ENCODE peak calls at places on chromosomes 7 and 10, in eight cellular contexts. W is fibroblast of lung, V is K562, P is HepG2, B is GM23338, F is neural progenitor cell, C is astrocyte, Y is endothelial cell of umbilical vein. N is an unnamed sample.

GRCh38 chr10:33132626-33133025 is 174.6 kb upstream of the ITGB1 start:
- DNase-seq in Y (no peak), B (peak), V (no peak), W (no peak), P (no peak), F (no peak), C (no peak), N (no peak)

GRCh38 chr7:120521761-120522737 is 249.1 kb downstream of the KCND2 start:
- DNase-seq in W (no peak), F (peak), V (no peak), P (no peak), Y (no peak), B (peak), C (no peak), N (no peak)

GRCh38 chr7:117872565-117873055 is 631 bp downstream of the CTTNBP2 start:
- DNase-seq in V (no peak), F (peak), W (peak), B (peak), P (no peak), Y (peak), C (no peak), N (peak)

GRCh38 chr7:73901231-73901822 is 40.4 kb downstream of the TMEM270 start:
- DNase-seq in W (no peak), V (no peak), B (no peak), P (no peak), F (no peak), C (no peak), Y (no peak), N (no peak)

GRCh38 chr7:16792299-16792698 is 12.5 kb downstream of the AGR2 start:
- DNase-seq in F (no peak), V (no peak), Y (no peak), C (no peak), P (no peak), B (no peak), W (no peak), N (no peak)

GRCh38 chr7:23530355-23530754 is 1.4 kb downstream of the TRA2A start:
- DNase-seq in V (no peak), F (peak), W (peak), B (peak), Y (peak), P (peak), C (peak), N (peak)

GRCh38 chr7:116249969-116250553 is 39.7 kb downstream of the TES start:
- DNase-seq in B (peak), P (peak), V (peak), Y (peak), F (peak), C (peak), W (peak), N (peak)

GRCh38 chr10:70559861-70560260 is 42.7 kb downstream of the PRF1 start:
- DNase-seq in F (no peak), V (no peak), P (no peak), B (no peak), W (no peak), C (no peak), Y (no peak), N (no peak)

GRCh38 chr10:66813122-66813521 is 112.7 kb upstream of the LRRTM3 start:
- DNase-seq in W (no peak), B (no peak), C (no peak), F (no peak), Y (no peak), P (no peak), V (no peak), N (no peak)

GRCh38 chr10:123519861-123520260 is 146.3 kb upstream of the GPR26 start:
- DNase-seq in C (no peak), B (no peak), Y (no peak), P (no peak), W (no peak), F (no peak), V (no peak), N (no peak)

GRCh38 chr7:1569833-1570632 is at the start of gene PSMG3:
- DNase-seq in W (peak), Y (peak), F (peak), B (peak), V (peak), C (peak), P (peak), N (peak)

GRCh38 chr10:129417882-129418281 is 49.2 kb upstream of the MGMT start:
- DNase-seq in B (no peak), P (no peak), V (no peak), Y (peak), F (no peak), C (no peak), W (no peak), N (no peak)

GRCh38 chr10:97810476-97810875 is 38.7 kb upstream of the SFRP5 start:
- DNase-seq in P (peak), B (no peak), C (peak), Y (no peak), W (peak), V (peak), F (no peak), N (no peak)

GRCh38 chr7:81902536-81902935 is 132.7 kb upstream of the HGF start:
- DNase-seq in P (no peak), C (no peak), V (no peak), Y (no peak), B (no peak), W (no peak), F (no peak), N (no peak)

GRCh38 chr10:5292196-5292735 is 72.5 kb upstream of the UCN3 start:
- DNase-seq in P (no peak), B (no peak), F (no peak), V (no peak), C (no peak), W (no peak), Y (no peak), N (no peak)

GRCh38 chr7:55441668-55442305 is 76.7 kb downstream of the LANCL2 start:
- DNase-seq in P (no peak), W (peak), C (peak), V (no peak), Y (no peak), B (no peak), F (no peak), N (no peak)

GRCh38 chr7:71535616-71536015 is 403.7 kb downstream of the GALNT17 start:
- DNase-seq in F (no peak), B (no peak), W (no peak), C (no peak), P (no peak), Y (no peak), V (no peak), N (no peak)

GRCh38 chr7:46705416-46706255 is 784.6 kb upstream of the IGFBP3 start:
- DNase-seq in P (no peak), W (peak), Y (no peak), F (no peak), B (no peak), C (peak), V (no peak), N (no peak)

GRCh38 chr7:102228935-102229334 is 57.7 kb upstream of the SH2B2 start:
- DNase-seq in C (no peak), B (no peak), V (no peak), Y (no peak), P (no peak), F (no peak), W (no peak), N (no peak)

GRCh38 chr7:10122573-10123100 is 851.0 kb upstream of the PHF14 start:
- DNase-seq in P (no peak), V (no peak), Y (peak), F (peak), B (peak), C (no peak), W (peak), N (peak)

GRCh38 chr10:13001041-13001886 is at the start of gene CCDC3:
- DNase-seq in P (no peak), V (peak), Y (no peak), W (peak), B (peak), F (peak), C (no peak), N (peak)

GRCh38 chr7:29915481-29916215 is 74.0 kb downstream of the SCRN1 start:
- DNase-seq in P (no peak), V (no peak), W (peak), F (no peak), C (peak), B (no peak), Y (peak), N (no peak)

GRCh38 chr7:28020302-28020940 is 160.2 kb downstream of the JAZF1 start:
- DNase-seq in Y (peak), V (peak), B (peak), P (peak), C (peak), W (peak), F (peak), N (peak)

GRCh38 chr7:117530390-117530789 is 50.6 kb downstream of the CFTR start:
- DNase-seq in W (no peak), F (no peak), Y (no peak), B (no peak), P (no peak), C (no peak), V (no peak), N (no peak)

GRCh38 chr7:139918488-139918887 is 89.4 kb downstream of the TBXAS1 start:
- DNase-seq in W (no peak), F (no peak), Y (no peak), P (no peak), V (peak), C (no peak), B (no peak), N (no peak)

GRCh38 chr10:96719850-96720421 is 378 bp downstream of the PIK3AP1 start:
- DNase-seq in B (peak), F (peak), C (no peak), V (peak), P (peak), W (peak), Y (no peak), N (peak)

DNA sequence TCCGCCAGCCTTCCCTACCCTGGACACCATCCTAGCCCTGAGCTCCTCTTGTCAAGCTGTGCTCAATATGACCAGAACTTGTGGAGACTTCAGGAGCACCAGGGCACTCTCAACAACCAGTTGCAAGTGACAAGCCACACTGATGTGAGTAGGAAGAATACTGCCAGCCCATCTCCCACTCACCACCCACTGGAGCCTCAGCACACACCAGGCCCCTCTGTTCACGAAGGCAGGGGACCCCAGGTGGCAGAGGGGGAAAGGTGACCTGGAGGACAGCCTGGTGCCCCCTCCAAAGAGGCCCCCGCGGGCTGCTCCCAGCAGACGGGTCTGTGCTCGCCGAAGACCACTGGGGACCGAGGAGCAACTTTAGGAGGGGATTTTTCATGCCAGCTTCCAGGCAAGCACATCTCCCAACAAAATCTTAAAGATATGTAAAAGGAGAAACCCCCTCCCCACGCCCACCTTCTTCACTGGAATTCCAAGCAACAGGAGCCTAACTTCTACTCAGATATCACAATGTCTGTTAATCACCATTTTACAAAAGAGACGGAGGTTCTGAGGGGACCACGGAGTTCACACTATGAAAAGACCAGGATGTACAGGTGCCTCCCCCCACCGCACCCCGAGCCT is 1.0 kb downstream of the MMD2 start:
- DNase-seq in C (no peak), P (no peak), V (no peak), Y (no peak), F (no peak), B (no peak), W (no peak), N (no peak)
- TF ChIP-seq EZH2 in C (no peak), P (no peak), V (no peak), Y (no peak), F (no peak), B (no peak), W (no peak), N (no peak)

GRCh38 chr7:133353775-133354174 is 100.9 kb downstream of the EXOC4 start:
- DNase-seq in W (no peak), V (no peak), C (no peak), B (no peak), Y (no peak), F (no peak), P (no peak), N (no peak)
- TF ChIP-seq EZH2 in W (no peak), V (no peak), C (no peak), B (no peak), Y (no peak), F (no peak), P (no peak), N (no peak)

GRCh38 chr10:45373003-45373782 is 823 bp upstream of the ALOX5 start:
- DNase-seq in P (no peak), W (no peak), C (no peak), Y (no peak), F (peak), V (peak), B (peak), N (peak)
- TF ChIP-seq EZH2 in P (peak), W (peak), C (peak), Y (peak), F (peak), V (no peak), B (peak), N (no peak)

GRCh38 chr7:114922652-114923402 is 933 bp downstream of the MDFIC start:
- DNase-seq in Y (peak), W (peak), V (no peak), F (peak), B (peak), P (no peak), C (peak), N (peak)

GRCh38 chr7:114928060-114928459 is 6.2 kb downstream of the MDFIC start:
- DNase-seq in C (no peak), B (no peak), F (no peak), P (no peak), Y (no peak), W (no peak), V (no peak), N (no peak)

GRCh38 chr7:114924066-114924712 is 2.3 kb downstream of the MDFIC start:
- DNase-seq in C (no peak), Y (no peak), V (no peak), B (no peak), P (no peak), W (no peak), F (no peak), N (no peak)

GRCh38 chr7:114923403-114923713 is 1.5 kb downstream of the MDFIC start:
- DNase-seq in F (no peak), B (no peak), C (no peak), Y (no peak), W (no peak), V (no peak), P (no peak), N (no peak)

DNA sequence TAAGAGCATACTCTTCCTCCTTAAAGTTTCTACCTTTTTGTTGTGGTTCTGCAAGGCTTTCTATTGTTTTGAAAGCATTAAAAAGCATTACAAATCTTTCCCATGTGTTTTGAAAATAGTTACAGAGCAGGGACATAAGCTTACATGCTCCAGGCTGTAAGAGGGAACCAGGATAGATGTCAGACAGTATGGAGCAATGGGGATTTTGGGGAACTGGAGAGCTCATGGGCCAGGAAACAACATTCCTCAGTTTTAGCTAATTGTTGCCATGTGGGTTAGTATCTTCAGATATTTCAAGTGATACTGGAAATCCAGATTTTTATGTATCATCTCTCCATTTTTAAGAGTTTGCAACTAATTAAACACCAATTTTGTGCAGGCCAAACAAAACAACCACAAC is 3.5 kb downstream of the MDFIC start:
- DNase-seq in F (no peak), P (no peak), Y (no peak), B (no peak), W (no peak), C (no peak), V (no peak), N (no peak)
- TF ChIP-seq EZH2 in F (no peak), P (no peak), Y (no peak), B (no peak), W (no peak), C (no peak), V (no peak), N (no peak)

DNA sequence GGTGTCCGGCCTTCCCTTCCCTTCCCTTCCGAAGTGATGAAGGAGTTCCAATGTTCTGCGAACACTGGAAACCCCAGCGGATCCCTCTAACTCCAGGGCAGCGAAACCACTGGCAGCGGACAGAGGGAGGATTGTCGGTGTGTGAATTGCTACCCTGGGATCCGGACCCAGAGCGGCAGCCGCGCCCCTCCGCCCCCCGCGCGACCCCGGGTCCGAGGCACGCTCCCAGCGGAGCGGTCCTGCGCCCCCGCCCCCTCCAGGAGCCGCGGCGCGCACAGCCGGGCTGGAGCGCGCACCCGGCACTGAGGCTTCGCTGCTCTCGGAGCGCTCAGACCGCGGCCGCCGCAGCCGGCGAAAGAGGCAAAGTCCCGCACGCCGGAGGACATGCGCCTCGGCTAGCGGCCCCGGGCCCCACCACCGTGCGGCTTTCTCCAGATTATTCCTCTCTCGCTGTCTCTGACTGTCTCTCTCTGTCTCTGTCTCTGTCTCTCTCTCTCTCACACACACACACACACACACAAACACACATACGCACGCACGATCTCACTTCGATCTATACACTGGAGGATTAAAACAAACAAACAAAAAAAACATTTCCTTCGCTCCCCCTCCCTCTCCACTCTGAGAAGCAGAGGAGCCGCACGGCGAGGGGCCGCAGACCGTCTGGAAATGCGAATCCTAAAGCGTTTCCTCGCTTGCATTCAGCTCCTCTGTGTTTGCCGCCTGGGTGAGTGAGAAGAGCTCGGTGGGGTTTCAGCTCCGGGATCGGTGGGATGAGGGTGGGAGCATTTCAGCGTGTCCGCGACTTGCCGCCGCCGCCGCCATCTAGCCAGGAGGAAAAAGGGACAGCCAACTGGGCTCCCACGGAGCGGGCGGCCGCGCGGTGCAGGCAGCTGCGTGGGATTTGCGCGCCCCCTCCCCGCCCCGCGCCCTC is at the start of gene PTPRZ1:
- DNase-seq in B (peak), P (no peak), W (peak), V (no peak), F (peak), C (peak), Y (peak), N (peak)
- TF ChIP-seq EZH2 in B (no peak), P (no peak), W (no peak), V (no peak), F (no peak), C (no peak), Y (peak), N (no peak)

GRCh38 chr7:96992624-96993452 is 12.5 kb upstream of the DLX6 start:
- DNase-seq in W (no peak), Y (no peak), V (no peak), P (no peak), F (peak), B (peak), C (no peak), N (no peak)

GRCh38 chr7:96989859-96990317 is 15.5 kb upstream of the DLX6 start:
- DNase-seq in C (no peak), F (no peak), W (no peak), B (no peak), P (no peak), V (no peak), Y (no peak), N (no peak)

GRCh38 chr7:96993453-96993865 is 11.9 kb upstream of the DLX6 start:
- DNase-seq in V (no peak), B (no peak), C (no peak), P (no peak), W (no peak), F (no peak), Y (no peak), N (no peak)

GRCh38 chr7:96993980-96994379 is 11.4 kb upstream of the DLX6 start:
- DNase-seq in F (no peak), C (no peak), V (no peak), Y (no peak), B (no peak), P (no peak), W (no peak), N (no peak)

DNA sequence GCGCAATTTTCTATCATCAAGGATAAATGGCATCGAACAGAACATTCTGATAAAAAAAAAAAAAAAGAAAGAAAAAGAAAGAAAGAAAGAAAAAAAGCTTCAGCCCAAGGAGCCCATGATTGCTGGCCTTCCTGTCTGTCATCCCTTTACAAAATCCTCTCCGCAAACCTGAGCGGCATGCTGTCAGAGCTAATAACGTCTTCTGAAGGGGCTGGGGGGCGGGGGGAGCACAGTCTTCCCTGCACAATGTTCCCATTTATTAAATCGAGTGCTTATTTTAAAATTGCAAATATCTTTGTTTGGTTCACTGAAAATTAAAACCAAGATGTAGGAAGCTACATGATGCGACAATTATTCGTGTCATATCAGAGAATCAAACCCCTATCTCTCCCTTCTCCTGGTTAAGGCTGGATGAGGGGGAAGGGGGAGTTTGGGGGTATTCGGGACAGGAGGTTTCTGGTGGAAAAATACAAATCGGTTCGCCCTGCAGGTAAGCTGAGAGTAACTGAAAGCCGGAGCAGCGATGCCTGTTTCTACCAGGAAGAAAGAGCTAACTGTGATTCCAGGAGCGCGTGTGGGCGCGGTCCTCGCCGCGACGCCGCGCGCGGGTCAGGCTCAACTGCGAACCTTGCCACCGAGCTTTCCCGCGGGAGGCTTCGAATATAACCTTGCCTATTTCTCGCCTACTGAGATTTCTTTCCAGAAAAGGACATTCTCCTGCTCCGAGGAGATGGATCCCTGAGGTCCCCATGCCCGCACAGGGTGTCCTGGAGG is 13.3 kb upstream of the DLX6 start:
- DNase-seq in P (no peak), B (peak), C (no peak), F (peak), Y (no peak), W (no peak), V (no peak), N (no peak)
- TF ChIP-seq EZH2 in P (no peak), B (peak), C (peak), F (peak), Y (peak), W (peak), V (no peak), N (peak)

N was measured in hepatocyte.